ENCODE peak calls at places on chromosomes 6 and 20, in eight cellular contexts. One of them, this sample, is unnamed.
A peak's percentile ranks its signal among the peaks of the same experiment; 100 is the strongest.

GRCh38 chr20:57047281-57048026 is 219.0 kb downstream of the BMP7 start:
- DNase-seq in tibial artery: no peak
- DNase-seq in AG10803: no peak
- DNase-seq in PC-9: peak; percentile 77
- DNase-seq in astrocyte of the cerebellum: no peak
- DNase-seq in A549: peak; percentile 86
- DNase-seq in SJCRH30: peak; percentile 34
- DNase-seq in ovary: no peak
- DNase-seq in this sample: no peak

GRCh38 chr6:141963543-141964295 is 169.0 kb upstream of the GJE1 start:
- DNase-seq in PC-9: no peak
- DNase-seq in SJCRH30: no peak
- DNase-seq in AG10803: peak; percentile 36
- DNase-seq in ovary: no peak
- DNase-seq in tibial artery: no peak
- DNase-seq in astrocyte of the cerebellum: no peak
- DNase-seq in A549: no peak
- DNase-seq in this sample: peak; percentile 71

GRCh38 chr6:149938571-149939462 is 3.0 kb upstream of the ULBP2 start:
- DNase-seq in AG10803: peak; percentile 5
- DNase-seq in tibial artery: no peak
- DNase-seq in A549: peak; percentile 20
- DNase-seq in SJCRH30: peak; percentile 35
- DNase-seq in PC-9: no peak
- DNase-seq in astrocyte of the cerebellum: no peak
- DNase-seq in ovary: peak; percentile 13
- DNase-seq in this sample: no peak

GRCh38 chr6:78462728-78463127 is 404.6 kb upstream of the IRAK1BP1 start:
- DNase-seq in tibial artery: no peak
- DNase-seq in A549: no peak
- DNase-seq in astrocyte of the cerebellum: no peak
- DNase-seq in AG10803: no peak
- DNase-seq in PC-9: no peak
- DNase-seq in SJCRH30: no peak
- DNase-seq in ovary: no peak
- DNase-seq in this sample: no peak

GRCh38 chr20:46399401-46399800 is 7.0 kb downstream of the ELMO2 start:
- DNase-seq in AG10803: no peak
- DNase-seq in ovary: no peak
- DNase-seq in A549: no peak
- DNase-seq in PC-9: no peak
- DNase-seq in SJCRH30: no peak
- DNase-seq in astrocyte of the cerebellum: no peak
- DNase-seq in tibial artery: no peak
- DNase-seq in this sample: peak; percentile 13

GRCh38 chr20:56343861-56344381 is 14.9 kb upstream of the FAM210B start:
- DNase-seq in A549: peak; percentile 55
- DNase-seq in ovary: peak; percentile 49
- DNase-seq in astrocyte of the cerebellum: peak; percentile 5
- DNase-seq in PC-9: no peak
- DNase-seq in tibial artery: no peak
- DNase-seq in AG10803: peak; percentile 43
- DNase-seq in SJCRH30: no peak
- DNase-seq in this sample: peak; percentile 43

GRCh38 chr20:32453467-32454163 is 95.5 kb downstream of the ASXL1 start:
- DNase-seq in tibial artery: no peak
- DNase-seq in SJCRH30: no peak
- DNase-seq in PC-9: no peak
- DNase-seq in ovary: peak; percentile 12
- DNase-seq in astrocyte of the cerebellum: no peak
- DNase-seq in A549: no peak
- DNase-seq in AG10803: no peak
- DNase-seq in this sample: no peak

GRCh38 chr6:26126394-26127221 is 39.4 kb downstream of the HFE start:
- DNase-seq in astrocyte of the cerebellum: no peak
- DNase-seq in SJCRH30: no peak
- DNase-seq in tibial artery: no peak
- DNase-seq in ovary: no peak
- DNase-seq in AG10803: no peak
- DNase-seq in PC-9: peak; percentile 80
- DNase-seq in A549: no peak
- DNase-seq in this sample: peak; percentile 44

GRCh38 chr6:26199057-26199772 is 112.0 kb downstream of the HFE start:
- DNase-seq in ovary: peak; percentile 78
- DNase-seq in astrocyte of the cerebellum: peak; percentile 93
- DNase-seq in AG10803: peak; percentile 96
- DNase-seq in A549: no peak
- DNase-seq in PC-9: peak; percentile 94
- DNase-seq in tibial artery: no peak
- DNase-seq in SJCRH30: peak; percentile 89
- DNase-seq in this sample: peak; percentile 96

GRCh38 chr6:2934057-2934456 is 30.9 kb upstream of the SERPINB9 start:
- DNase-seq in SJCRH30: no peak
- DNase-seq in ovary: no peak
- DNase-seq in A549: no peak
- DNase-seq in PC-9: no peak
- DNase-seq in AG10803: no peak
- DNase-seq in astrocyte of the cerebellum: no peak
- DNase-seq in tibial artery: no peak
- DNase-seq in this sample: no peak

GRCh38 chr6:18509871-18510643 is 122.9 kb downstream of the RNF144B start:
- DNase-seq in AG10803: peak; percentile 60
- DNase-seq in A549: no peak
- DNase-seq in SJCRH30: no peak
- DNase-seq in tibial artery: no peak
- DNase-seq in ovary: no peak
- DNase-seq in PC-9: no peak
- DNase-seq in astrocyte of the cerebellum: no peak
- DNase-seq in this sample: no peak

GRCh38 chr6:111865909-111866546 is 7.2 kb downstream of the FYN start:
- DNase-seq in ovary: no peak
- DNase-seq in tibial artery: no peak
- DNase-seq in SJCRH30: no peak
- DNase-seq in PC-9: no peak
- DNase-seq in AG10803: no peak
- DNase-seq in astrocyte of the cerebellum: no peak
- DNase-seq in A549: no peak
- DNase-seq in this sample: no peak

GRCh38 chr6:150685860-150686259 is 86.2 kb downstream of the PLEKHG1 start:
- DNase-seq in astrocyte of the cerebellum: no peak
- DNase-seq in PC-9: peak; percentile 43
- DNase-seq in A549: peak; percentile 4
- DNase-seq in tibial artery: no peak
- DNase-seq in AG10803: no peak
- DNase-seq in ovary: no peak
- DNase-seq in SJCRH30: peak; percentile 79
- DNase-seq in this sample: peak; percentile 76

GRCh38 chr6:140915001-140915950 is 1217.4 kb upstream of the GJE1 start:
- DNase-seq in ovary: no peak
- DNase-seq in SJCRH30: peak; percentile 76
- DNase-seq in AG10803: peak; percentile 5
- DNase-seq in tibial artery: no peak
- DNase-seq in PC-9: no peak
- DNase-seq in astrocyte of the cerebellum: no peak
- DNase-seq in A549: no peak
- DNase-seq in this sample: no peak

GRCh38 chr20:49482173-49482572 is 295 bp downstream of the KCNB1 start:
- DNase-seq in A549: no peak
- DNase-seq in tibial artery: no peak
- DNase-seq in astrocyte of the cerebellum: no peak
- DNase-seq in AG10803: no peak
- DNase-seq in ovary: no peak
- DNase-seq in SJCRH30: no peak
- DNase-seq in PC-9: no peak
- DNase-seq in this sample: no peak
- H3K4me3 ChIP-seq in A549: no peak overlapping the region
- H3K4me3 ChIP-seq in tibial artery: peak overlapping the region; percentile 51
- H3K4me3 ChIP-seq in astrocyte of the cerebellum: no peak overlapping the region
- H3K4me3 ChIP-seq in AG10803: no peak overlapping the region
- H3K4me3 ChIP-seq in ovary: peak overlapping the region; percentile 34
- H3K4me3 ChIP-seq in SJCRH30: no peak overlapping the region
- H3K4me3 ChIP-seq in PC-9: no peak overlapping the region
- H3K4me3 ChIP-seq in this sample: no peak overlapping the region

DNA sequence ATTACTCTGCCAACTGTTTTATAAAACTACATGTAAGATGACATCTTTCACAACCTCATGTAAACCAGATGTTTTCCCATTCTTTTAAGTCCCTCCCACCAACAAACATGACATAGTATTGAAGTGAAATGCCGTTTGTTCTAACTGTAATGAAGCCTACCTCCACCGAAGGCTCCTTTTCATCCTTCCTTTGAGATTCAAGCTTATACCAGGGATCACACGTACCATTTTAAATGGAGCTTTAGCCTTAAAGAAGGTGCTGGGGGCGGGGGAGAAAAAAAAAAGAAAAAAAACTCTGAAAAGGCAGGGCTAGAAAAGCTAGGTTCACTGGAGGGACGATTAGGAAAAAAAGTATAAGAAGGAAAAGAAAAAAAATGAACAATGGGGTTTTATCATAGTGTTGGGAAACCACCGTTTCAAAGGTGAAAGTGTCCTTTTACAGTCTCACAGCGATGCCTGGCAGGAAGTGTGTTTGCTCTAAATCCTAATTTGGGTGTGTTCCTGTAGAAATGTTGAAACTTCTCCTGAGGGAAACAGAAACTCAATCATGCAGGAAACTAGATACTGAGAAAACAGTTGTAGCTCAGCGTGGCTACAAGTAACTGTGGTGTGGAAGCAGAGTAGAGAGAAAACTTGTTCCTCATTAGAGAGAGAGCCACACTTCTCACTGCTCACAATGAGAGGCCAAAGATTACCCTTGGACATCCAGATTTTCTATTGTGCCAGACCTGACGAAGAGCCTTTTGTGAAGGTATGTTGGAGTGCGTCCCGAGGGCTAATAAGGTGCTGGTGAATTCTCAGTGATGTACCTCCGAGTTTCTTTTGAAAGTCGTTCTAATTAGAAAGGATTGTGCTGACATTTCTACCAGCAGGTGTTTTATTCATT is 37.6 kb upstream of the HINT3 start:
- DNase-seq in SJCRH30: peak; percentile 58
- DNase-seq in A549: peak; percentile 25
- DNase-seq in PC-9: peak; percentile 99
- DNase-seq in ovary: no peak
- DNase-seq in astrocyte of the cerebellum: peak; percentile 62
- DNase-seq in tibial artery: peak; percentile 46
- DNase-seq in AG10803: peak; percentile 70
- DNase-seq in this sample: peak; percentile 94
- H3K4me3 ChIP-seq in SJCRH30: peak overlapping the region; percentile 4
- H3K4me3 ChIP-seq in A549: peak overlapping the region; percentile 66
- H3K4me3 ChIP-seq in PC-9: peak overlapping the region; percentile 71
- H3K4me3 ChIP-seq in ovary: no peak overlapping the region
- H3K4me3 ChIP-seq in astrocyte of the cerebellum: no peak overlapping the region
- H3K4me3 ChIP-seq in tibial artery: peak overlapping the region; percentile 38
- H3K4me3 ChIP-seq in AG10803: peak overlapping the region; percentile 15
- H3K4me3 ChIP-seq in this sample: peak overlapping the region; percentile 66

GRCh38 chr6:137494967-137495595 is 887 bp upstream of the OLIG3 start:
- DNase-seq in A549: no peak
- DNase-seq in ovary: no peak
- DNase-seq in PC-9: no peak
- DNase-seq in tibial artery: no peak
- DNase-seq in SJCRH30: no peak
- DNase-seq in astrocyte of the cerebellum: no peak
- DNase-seq in AG10803: no peak
- DNase-seq in this sample: no peak
- H3K4me3 ChIP-seq in A549: no peak overlapping the region
- H3K4me3 ChIP-seq in ovary: no peak overlapping the region
- H3K4me3 ChIP-seq in PC-9: no peak overlapping the region
- H3K4me3 ChIP-seq in tibial artery: no peak overlapping the region
- H3K4me3 ChIP-seq in SJCRH30: no peak overlapping the region
- H3K4me3 ChIP-seq in astrocyte of the cerebellum: no peak overlapping the region
- H3K4me3 ChIP-seq in AG10803: no peak overlapping the region
- H3K4me3 ChIP-seq in this sample: no peak overlapping the region

GRCh38 chr6:12343440-12344162 is 53.4 kb downstream of the EDN1 start:
- DNase-seq in ovary: no peak
- DNase-seq in SJCRH30: no peak
- DNase-seq in astrocyte of the cerebellum: no peak
- DNase-seq in tibial artery: no peak
- DNase-seq in A549: peak; percentile 46
- DNase-seq in AG10803: no peak
- DNase-seq in PC-9: peak; percentile 97
- DNase-seq in this sample: peak; percentile 94
- H3K4me3 ChIP-seq in ovary: no peak overlapping the region
- H3K4me3 ChIP-seq in SJCRH30: no peak overlapping the region
- H3K4me3 ChIP-seq in astrocyte of the cerebellum: no peak overlapping the region
- H3K4me3 ChIP-seq in tibial artery: no peak overlapping the region
- H3K4me3 ChIP-seq in A549: no peak overlapping the region
- H3K4me3 ChIP-seq in AG10803: no peak overlapping the region
- H3K4me3 ChIP-seq in PC-9: no peak overlapping the region
- H3K4me3 ChIP-seq in this sample: no peak overlapping the region

GRCh38 chr6:44264154-44265002 is 973 bp downstream of the NFKBIE start:
- DNase-seq in PC-9: no peak
- DNase-seq in AG10803: no peak
- DNase-seq in ovary: no peak
- DNase-seq in astrocyte of the cerebellum: no peak
- DNase-seq in tibial artery: no peak
- DNase-seq in A549: no peak
- DNase-seq in SJCRH30: no peak
- DNase-seq in this sample: no peak

GRCh38 chr6:44261581-44261980 is 3.8 kb downstream of the NFKBIE start:
- DNase-seq in astrocyte of the cerebellum: no peak
- DNase-seq in A549: no peak
- DNase-seq in ovary: no peak
- DNase-seq in tibial artery: no peak
- DNase-seq in AG10803: no peak
- DNase-seq in PC-9: peak; percentile 30
- DNase-seq in SJCRH30: no peak
- DNase-seq in this sample: no peak

GRCh38 chr6:44262467-44263356 is 2.6 kb downstream of the NFKBIE start:
- DNase-seq in astrocyte of the cerebellum: no peak
- DNase-seq in AG10803: no peak
- DNase-seq in ovary: no peak
- DNase-seq in SJCRH30: no peak
- DNase-seq in A549: no peak
- DNase-seq in tibial artery: no peak
- DNase-seq in PC-9: no peak
- DNase-seq in this sample: no peak

GRCh38 chr6:44265003-44265842 is at the start of gene NFKBIE:
- DNase-seq in PC-9: peak; percentile 63
- DNase-seq in astrocyte of the cerebellum: peak; percentile 63
- DNase-seq in ovary: peak; percentile 98
- DNase-seq in SJCRH30: peak; percentile 89
- DNase-seq in AG10803: peak; percentile 82
- DNase-seq in tibial artery: peak; percentile 95
- DNase-seq in A549: peak; percentile 80
- DNase-seq in this sample: peak; percentile 95

DNA sequence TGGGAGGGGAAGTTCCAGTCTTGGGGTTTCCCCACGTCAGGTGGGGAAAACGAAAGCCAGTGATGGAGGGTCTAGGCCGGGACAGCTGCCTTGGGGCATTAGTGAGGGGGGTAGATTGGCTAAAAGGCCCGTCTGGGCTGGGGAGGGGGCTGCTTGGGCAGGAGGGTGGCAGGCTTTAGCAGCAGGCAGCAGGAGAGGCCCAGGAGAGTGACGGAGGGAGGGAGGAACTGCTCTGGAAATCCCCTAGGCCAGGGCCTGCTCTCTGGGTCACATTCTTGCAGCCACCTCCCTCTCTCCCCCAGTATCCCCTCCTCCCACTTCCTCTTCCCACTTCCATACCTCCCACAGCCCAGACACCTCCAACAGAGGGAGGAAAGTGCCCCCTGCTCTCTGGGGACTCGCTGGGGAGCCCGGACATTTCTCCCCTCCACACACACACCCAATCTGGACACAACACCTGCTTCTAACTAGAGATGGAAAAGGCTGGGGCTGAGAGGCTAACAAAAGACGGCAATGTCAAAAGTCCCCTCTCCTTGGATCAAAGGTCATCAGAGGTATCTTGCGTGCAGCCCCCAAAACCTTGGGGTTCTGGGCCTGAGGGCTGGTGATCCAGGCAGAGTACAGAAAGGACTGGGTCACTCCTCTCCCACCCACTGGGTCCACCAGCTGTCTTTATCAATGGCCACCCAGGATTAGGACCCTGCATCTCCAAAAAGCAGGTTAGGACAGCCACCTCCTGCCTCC is 1.8 kb downstream of the NFKBIE start:
- DNase-seq in SJCRH30: no peak
- DNase-seq in ovary: no peak
- DNase-seq in astrocyte of the cerebellum: no peak
- DNase-seq in PC-9: peak; percentile 32
- DNase-seq in A549: peak; percentile 33
- DNase-seq in tibial artery: no peak
- DNase-seq in AG10803: no peak
- DNase-seq in this sample: peak; percentile 44
- H3K4me3 ChIP-seq in SJCRH30: no peak overlapping the region
- H3K4me3 ChIP-seq in ovary: no peak overlapping the region
- H3K4me3 ChIP-seq in astrocyte of the cerebellum: peak overlapping the region; percentile 68
- H3K4me3 ChIP-seq in PC-9: peak overlapping the region; percentile 89
- H3K4me3 ChIP-seq in A549: peak overlapping the region; percentile 81
- H3K4me3 ChIP-seq in tibial artery: peak overlapping the region; percentile 72
- H3K4me3 ChIP-seq in AG10803: peak overlapping the region; percentile 82
- H3K4me3 ChIP-seq in this sample: peak overlapping the region; percentile 74